ENCODE peak calls at places on chromosomes 12 and 14, in seven cellular contexts. K is RWPE2, H is tibial artery, V is brain microvascular endothelial cell, P is body of pancreas, F is GM12878, M is sigmoid colon. G is an unnamed sample.

GRCh38 chr12:130514149-130514551 is 176.5 kb downstream of the PIWIL1 start:
- DNase-seq in K (no peak), H (no peak), V (no peak), P (no peak), F (no peak), M (no peak), G (no peak)

GRCh38 chr12:132284618-132285310 is 44.6 kb downstream of the GALNT9 start:
- DNase-seq in K (peak; percentile 88), H (no peak), V (no peak), P (no peak), F (no peak), M (no peak), G (no peak)

GRCh38 chr14:68476212-68476964 is 316.5 kb downstream of the ZFP36L1 start:
- DNase-seq in K (no peak), H (peak; percentile 90), V (peak; percentile 90), P (peak; percentile 85), F (peak; percentile 93), M (peak; percentile 89), G (peak; percentile 65)

GRCh38 chr12:47707905-47708543 is 2.2 kb upstream of the RPAP3 start:
- DNase-seq in K (no peak), H (no peak), V (no peak), P (no peak), F (no peak), M (no peak), G (no peak)

GRCh38 chr12:54948171-54948570 is 36.4 kb downstream of the TESPA1 start:
- DNase-seq in K (no peak), H (no peak), V (no peak), P (no peak), F (no peak), M (no peak), G (no peak)

GRCh38 chr14:67241416-67242362 is at the start of gene PALS1:
- DNase-seq in K (peak; percentile 78), H (peak; percentile 32), V (peak; percentile 79), P (peak; percentile 70), F (peak; percentile 19), M (peak; percentile 80), G (no peak)

GRCh38 chr14:105100931-105101330 is 35.7 kb upstream of the GPR132 start:
- DNase-seq in K (peak; percentile 23), H (no peak), V (no peak), P (no peak), F (no peak), M (no peak), G (no peak)

GRCh38 chr14:65302571-65303184 is 109.9 kb upstream of the FUT8 start:
- DNase-seq in K (no peak), H (no peak), V (no peak), P (peak; percentile 84), F (peak; percentile 98), M (no peak), G (peak; percentile 84)

GRCh38 chr12:4734625-4735196 is 14.5 kb downstream of the GALNT8 start:
- DNase-seq in K (no peak), H (no peak), V (no peak), P (no peak), F (no peak), M (no peak), G (no peak)

GRCh38 chr12:14201291-14201690 is 164.2 kb upstream of the ATF7IP start:
- DNase-seq in K (no peak), H (no peak), V (no peak), P (no peak), F (no peak), M (no peak), G (no peak)

GRCh38 chr12:48764521-48764920 is 24.4 kb downstream of the ADCY6 start:
- DNase-seq in K (no peak), H (no peak), V (no peak), P (no peak), F (no peak), M (no peak), G (no peak)

GRCh38 chr12:27333311-27334009 is 824 bp downstream of the BMAL2 start:
- DNase-seq in K (no peak), H (peak; percentile 41), V (no peak), P (peak; percentile 21), F (no peak), M (peak; percentile 67), G (peak; percentile 77)

GRCh38 chr12:49503674-49504180 is 35.1 kb upstream of the KCNH3 start:
- DNase-seq in K (peak; percentile 88), H (no peak), V (peak; percentile 83), P (peak; percentile 40), F (no peak), M (no peak), G (no peak)

GRCh38 chr14:24310387-24310665 is 386 bp downstream of the LTB4R2 start:
- DNase-seq in K (no peak), H (no peak), V (no peak), P (no peak), F (no peak), M (no peak), G (no peak)

GRCh38 chr14:35332517-35333346 is 40.5 kb downstream of the PSMA6 start:
- DNase-seq in K (no peak), H (no peak), V (no peak), P (no peak), F (no peak), M (no peak), G (no peak)

GRCh38 chr12:72077111-72077820 is 138.6 kb downstream of the TPH2 start:
- DNase-seq in K (no peak), H (no peak), V (no peak), P (no peak), F (no peak), M (no peak), G (no peak)

GRCh38 chr14:81441626-81442134 is 41.6 kb upstream of the STON2 start:
- DNase-seq in K (no peak), H (no peak), V (no peak), P (no peak), F (no peak), M (no peak), G (no peak)

GRCh38 chr12:124964836-124965462 is 24.0 kb downstream of the DHX37 start:
- DNase-seq in K (no peak), H (no peak), V (no peak), P (no peak), F (no peak), M (no peak), G (no peak)

GRCh38 chr12:41663487-41664258 is 475.6 kb downstream of the PDZRN4 start:
- DNase-seq in K (no peak), H (no peak), V (no peak), P (no peak), F (no peak), M (no peak), G (no peak)

GRCh38 chr14:69687963-69688649 is 76.7 kb downstream of the SUSD6 start:
- DNase-seq in K (no peak), H (no peak), V (no peak), P (no peak), F (no peak), M (no peak), G (no peak)

GRCh38 chr12:79737875-79738718 is 47.3 kb upstream of the PAWR start:
- DNase-seq in K (no peak), H (no peak), V (peak; percentile 55), P (peak; percentile 65), F (peak; percentile 16), M (no peak), G (peak; percentile 6)

GRCh38 chr14:21043387-21044105 is 1.4 kb downstream of the RNASE7 start:
- DNase-seq in K (no peak), H (no peak), V (no peak), P (peak; percentile 46), F (no peak), M (no peak), G (no peak)

GRCh38 chr14:77859934-77860570 is 60.1 kb downstream of the ADCK1 start:
- DNase-seq in K (no peak), H (no peak), V (no peak), P (no peak), F (no peak), M (no peak), G (no peak)
- H3K36me3 ChIP-seq in K (no peaks in the 10 kb centered on the region), H (peaks cover 3% of the 10 kb centered on the region), V (no peaks in the 10 kb centered on the region), P (no peaks in the 10 kb centered on the region), F (no peaks in the 10 kb centered on the region), M (no peaks in the 10 kb centered on the region), G (no peaks in the 10 kb centered on the region)

GRCh38 chr12:24025153-24025798 is 75.8 kb upstream of the SOX5 start:
- DNase-seq in K (no peak), H (no peak), V (no peak), P (no peak), F (no peak), M (no peak), G (no peak)
- TF ChIP-seq CTCF in K (peak; percentile 33), H (no peak), V (peak; percentile 49), P (no peak), F (peak; percentile 46), M (no peak), G (peak; percentile 37)

GRCh38 chr14:59363545-59364226 is 101.5 kb downstream of the GPR135 start:
- DNase-seq in K (peak; percentile 73), H (no peak), V (peak; percentile 66), P (no peak), F (no peak), M (no peak), G (no peak)
- H3K4me3 ChIP-seq in K (peak overlapping the region; percentile 26), H (no peak overlapping the region), V (peak overlapping the region; percentile 9), P (no peak overlapping the region), F (no peak overlapping the region), M (no peak overlapping the region), G (no peak overlapping the region)

DNA sequence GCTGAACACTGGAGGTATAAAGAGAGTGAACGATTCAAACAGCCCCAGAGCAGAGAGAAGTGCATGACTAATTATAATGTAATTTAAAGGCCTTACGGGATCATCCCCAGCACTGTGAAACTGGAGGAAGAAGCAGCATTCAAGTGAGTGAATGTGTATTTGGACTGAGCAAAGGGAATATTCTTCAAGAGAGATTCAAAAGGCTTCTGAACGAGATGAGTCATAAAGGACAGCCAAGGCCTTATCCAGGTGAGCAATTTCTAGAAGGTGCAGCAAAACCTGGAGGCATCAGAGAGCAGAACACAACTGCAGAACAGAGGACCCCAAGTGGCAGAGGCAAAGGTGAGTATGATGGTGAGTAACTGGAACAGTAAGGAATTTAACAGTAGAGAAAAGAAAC is 127.2 kb downstream of the BCAT1 start:
- DNase-seq in K (no peak), H (no peak), V (peak; percentile 66), P (no peak), F (peak; percentile 51), M (no peak), G (no peak)
- H3K36me3 ChIP-seq in K (no peaks in the 10 kb centered on the region), H (no peaks in the 10 kb centered on the region), V (peaks cover 17% of the 10 kb centered on the region), P (no peaks in the 10 kb centered on the region), F (no peaks in the 10 kb centered on the region), M (no peaks in the 10 kb centered on the region), G (no peaks in the 10 kb centered on the region)

GRCh38 chr12:110329710-110330109 is 48.7 kb downstream of the ATP2A2 start:
- DNase-seq in K (no peak), H (no peak), V (no peak), P (no peak), F (no peak), M (no peak), G (no peak)

GRCh38 chr12:110330124-110330523 is 49.1 kb downstream of the ATP2A2 start:
- DNase-seq in K (no peak), H (no peak), V (no peak), P (no peak), F (no peak), M (no peak), G (no peak)

GRCh38 chr12:110335481-110336045 is 54.5 kb downstream of the ATP2A2 start:
- DNase-seq in K (no peak), H (no peak), V (no peak), P (no peak), F (no peak), M (no peak), G (no peak)

GRCh38 chr12:110330544-110330943 is 49.5 kb downstream of the ATP2A2 start:
- DNase-seq in K (no peak), H (no peak), V (no peak), P (no peak), F (no peak), M (no peak), G (no peak)

GRCh38 chr12:110333201-110333600 is 52.2 kb downstream of the ATP2A2 start:
- DNase-seq in K (no peak), H (no peak), V (no peak), P (no peak), F (no peak), M (no peak), G (no peak)
- TF ChIP-seq CTCF in K (no peak), H (no peak), V (no peak), P (no peak), F (no peak), M (no peak), G (no peak)

G was measured in GM06990.